ENCODE peak calls at places on chromosomes 1 and 21, in five cellular contexts. One of them, this sample, is unnamed.

GRCh38 chr1:153598309-153599172 is 14.4 kb downstream of the S100A16 start:
- DNase-seq in foreskin fibroblast: peak; percentile 90
- DNase-seq in GM13977: peak; percentile 89
- DNase-seq in ovary: no peak
- DNase-seq in psoas muscle: no peak
- DNase-seq in this sample: no peak

GRCh38 chr21:46500224-46500861 is 41.7 kb downstream of the DIP2A start:
- DNase-seq in foreskin fibroblast: peak; percentile 14
- DNase-seq in GM13977: peak; percentile 57
- DNase-seq in ovary: no peak
- DNase-seq in psoas muscle: no peak
- DNase-seq in this sample: no peak

GRCh38 chr1:4203501-4203900 is 303.4 kb upstream of the C1orf174 start:
- DNase-seq in foreskin fibroblast: no peak
- DNase-seq in GM13977: no peak
- DNase-seq in ovary: no peak
- DNase-seq in psoas muscle: no peak
- DNase-seq in this sample: peak; percentile 28

GRCh38 chr1:177646757-177647730 is 322.8 kb downstream of the SEC16B start:
- DNase-seq in foreskin fibroblast: no peak
- DNase-seq in GM13977: no peak
- DNase-seq in ovary: no peak
- DNase-seq in psoas muscle: no peak
- DNase-seq in this sample: no peak

GRCh38 chr1:210358511-210359148 is 29.9 kb downstream of the HHAT start:
- DNase-seq in foreskin fibroblast: no peak
- DNase-seq in GM13977: no peak
- DNase-seq in ovary: no peak
- DNase-seq in psoas muscle: no peak
- DNase-seq in this sample: no peak

GRCh38 chr21:32351428-32351827 is 41.4 kb downstream of the URB1 start:
- DNase-seq in foreskin fibroblast: no peak
- DNase-seq in GM13977: peak; percentile 31
- DNase-seq in ovary: no peak
- DNase-seq in psoas muscle: no peak
- DNase-seq in this sample: no peak

GRCh38 chr1:229895605-229896004 is 171.4 kb upstream of the GALNT2 start:
- DNase-seq in foreskin fibroblast: no peak
- DNase-seq in GM13977: no peak
- DNase-seq in ovary: no peak
- DNase-seq in psoas muscle: no peak
- DNase-seq in this sample: no peak

GRCh38 chr1:11302366-11302765 is 29.4 kb downstream of the UBIAD1 start:
- DNase-seq in foreskin fibroblast: no peak
- DNase-seq in GM13977: no peak
- DNase-seq in ovary: no peak
- DNase-seq in psoas muscle: no peak
- DNase-seq in this sample: no peak

GRCh38 chr1:39866767-39867166 is 16.5 kb downstream of the TRIT1 start:
- DNase-seq in foreskin fibroblast: peak; percentile 86
- DNase-seq in GM13977: no peak
- DNase-seq in ovary: no peak
- DNase-seq in psoas muscle: no peak
- DNase-seq in this sample: no peak

GRCh38 chr1:61872206-61872605 is 129.9 kb downstream of the PATJ start:
- DNase-seq in foreskin fibroblast: no peak
- DNase-seq in GM13977: no peak
- DNase-seq in ovary: no peak
- DNase-seq in psoas muscle: no peak
- DNase-seq in this sample: no peak

DNA sequence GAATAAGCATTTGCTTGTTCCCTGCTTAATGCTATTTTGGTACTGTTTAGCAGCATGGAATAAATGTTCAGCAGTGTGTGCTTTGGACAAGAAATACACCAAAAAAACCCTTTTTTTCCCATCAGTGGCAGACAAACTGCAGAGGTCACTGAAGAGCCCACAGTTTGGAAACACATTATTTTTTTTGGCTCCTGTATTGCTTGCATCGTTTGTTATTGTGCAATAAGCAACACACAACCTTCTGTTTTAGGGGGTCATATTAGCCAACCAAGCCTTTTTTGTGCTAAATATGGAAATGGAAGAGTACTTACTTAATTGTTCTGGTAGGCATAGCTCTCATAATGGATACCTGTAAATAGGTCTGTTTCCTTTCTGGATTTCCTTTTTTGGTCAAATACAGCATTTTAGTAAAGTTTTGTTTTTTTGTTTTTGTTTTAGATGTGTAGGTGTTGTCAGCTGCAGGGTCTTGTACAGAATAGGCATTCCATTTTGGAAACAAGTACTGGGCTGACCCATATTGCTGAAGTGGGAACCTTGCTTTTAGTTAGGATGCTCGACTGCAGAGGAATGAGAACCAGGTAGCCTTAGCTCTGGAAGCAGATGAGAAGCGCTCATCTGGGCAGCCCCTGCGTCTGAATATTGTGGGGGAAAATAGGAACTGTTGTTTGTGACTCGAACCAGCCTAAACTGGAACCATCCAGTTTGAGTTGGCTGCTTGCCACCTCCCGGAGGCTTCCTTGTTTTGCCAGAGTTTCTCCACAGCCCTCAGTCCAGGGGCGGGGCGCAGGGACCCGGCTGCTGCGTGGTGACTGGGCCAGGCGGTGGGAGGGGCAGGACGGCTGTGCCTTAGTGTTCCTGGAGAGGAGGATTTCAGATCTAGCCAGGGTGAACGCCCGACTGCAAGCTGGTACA is 38.5 kb downstream of the SPEN start:
- DNase-seq in foreskin fibroblast: peak; percentile 98
- DNase-seq in GM13977: no peak
- DNase-seq in ovary: peak; percentile 99
- DNase-seq in psoas muscle: peak; percentile 98
- DNase-seq in this sample: peak; percentile 100
- TF ChIP-seq CTCF in foreskin fibroblast: peak; percentile 26
- TF ChIP-seq CTCF in GM13977: no peak
- TF ChIP-seq CTCF in ovary: peak; percentile 53
- TF ChIP-seq CTCF in psoas muscle: no peak
- TF ChIP-seq CTCF in this sample: no peak

GRCh38 chr1:93723101-93723500 is 41.5 kb upstream of the BCAR3 start:
- DNase-seq in foreskin fibroblast: peak; percentile 42
- DNase-seq in GM13977: no peak
- DNase-seq in ovary: no peak
- DNase-seq in psoas muscle: no peak
- DNase-seq in this sample: no peak

GRCh38 chr1:93723733-93724270 is 42.2 kb upstream of the BCAR3 start:
- DNase-seq in foreskin fibroblast: no peak
- DNase-seq in GM13977: no peak
- DNase-seq in ovary: no peak
- DNase-seq in psoas muscle: no peak
- DNase-seq in this sample: no peak

GRCh38 chr1:93717639-93718038 is 36.0 kb upstream of the BCAR3 start:
- DNase-seq in foreskin fibroblast: no peak
- DNase-seq in GM13977: no peak
- DNase-seq in ovary: no peak
- DNase-seq in psoas muscle: no peak
- DNase-seq in this sample: no peak

GRCh38 chr1:93720931-93721614 is 39.4 kb upstream of the BCAR3 start:
- DNase-seq in foreskin fibroblast: no peak
- DNase-seq in GM13977: no peak
- DNase-seq in ovary: no peak
- DNase-seq in psoas muscle: no peak
- DNase-seq in this sample: no peak

GRCh38 chr1:93722081-93723031 is 40.7 kb upstream of the BCAR3 start:
- DNase-seq in foreskin fibroblast: no peak
- DNase-seq in GM13977: no peak
- DNase-seq in ovary: no peak
- DNase-seq in psoas muscle: no peak
- DNase-seq in this sample: no peak
- TF ChIP-seq CTCF in foreskin fibroblast: no peak
- TF ChIP-seq CTCF in GM13977: no peak
- TF ChIP-seq CTCF in ovary: no peak
- TF ChIP-seq CTCF in psoas muscle: no peak
- TF ChIP-seq CTCF in this sample: no peak

GRCh38 chr1:206739411-206740076 is 31.0 kb upstream of the IL19 start:
- DNase-seq in foreskin fibroblast: peak; percentile 45
- DNase-seq in GM13977: peak; percentile 84
- DNase-seq in ovary: no peak
- DNase-seq in psoas muscle: no peak
- DNase-seq in this sample: no peak

GRCh38 chr1:206736878-206737728 is 33.5 kb upstream of the IL19 start:
- DNase-seq in foreskin fibroblast: no peak
- DNase-seq in GM13977: no peak
- DNase-seq in ovary: no peak
- DNase-seq in psoas muscle: no peak
- DNase-seq in this sample: no peak

GRCh38 chr1:206741142-206741701 is 29.4 kb upstream of the IL19 start:
- DNase-seq in foreskin fibroblast: no peak
- DNase-seq in GM13977: peak; percentile 17
- DNase-seq in ovary: no peak
- DNase-seq in psoas muscle: no peak
- DNase-seq in this sample: no peak

GRCh38 chr1:206737729-206738222 is 32.8 kb upstream of the IL19 start:
- DNase-seq in foreskin fibroblast: no peak
- DNase-seq in GM13977: peak; percentile 20
- DNase-seq in ovary: no peak
- DNase-seq in psoas muscle: no peak
- DNase-seq in this sample: no peak

DNA sequence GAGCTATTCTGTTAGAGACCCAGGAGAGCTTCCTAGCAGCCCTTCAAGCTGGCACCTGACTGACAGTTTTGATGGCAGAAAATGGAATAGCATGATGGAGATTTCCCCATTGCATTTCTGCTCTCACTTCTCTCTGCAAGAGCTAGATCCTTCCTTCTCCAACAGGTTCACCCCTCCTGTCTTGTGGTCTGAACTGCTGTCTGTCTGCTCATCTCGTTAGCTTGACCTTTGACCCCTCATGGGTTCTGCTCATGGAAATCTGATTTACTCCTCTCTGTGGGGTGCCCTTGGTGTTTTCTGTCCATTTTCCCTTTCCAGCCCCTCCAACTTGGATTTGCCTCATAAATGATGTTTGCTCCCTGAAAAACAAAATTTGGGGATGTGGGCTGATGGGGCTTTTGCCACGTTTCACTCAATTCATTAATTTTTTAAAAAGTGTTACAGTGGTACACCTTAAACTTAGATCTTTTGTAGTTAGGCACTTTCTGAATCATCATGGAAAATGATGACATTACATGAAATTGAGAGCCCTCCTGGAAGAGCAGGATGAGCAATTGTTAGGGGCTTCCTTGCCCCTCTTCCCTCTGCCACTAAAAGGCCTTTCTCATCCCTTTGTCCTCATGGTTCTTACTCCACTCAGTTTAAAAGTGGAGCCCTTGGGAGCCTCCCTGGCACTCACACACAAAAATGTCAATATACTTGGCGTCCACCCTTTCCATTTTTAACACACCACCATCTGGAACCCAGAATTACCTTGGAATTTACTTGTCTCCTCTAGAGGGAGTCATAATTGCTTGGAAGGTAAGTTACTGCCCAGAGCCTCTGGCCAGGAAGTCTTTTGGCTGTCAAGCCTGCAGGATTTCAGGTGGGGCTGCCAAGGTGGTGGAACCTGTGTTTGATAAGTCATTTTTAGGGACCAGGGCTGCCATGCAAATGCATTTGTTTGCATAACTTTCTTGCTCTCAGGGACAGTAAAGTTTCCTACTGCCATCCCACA is 31.9 kb upstream of the IL19 start:
- DNase-seq in foreskin fibroblast: peak; percentile 56
- DNase-seq in GM13977: peak; percentile 31
- DNase-seq in ovary: no peak
- DNase-seq in psoas muscle: no peak
- DNase-seq in this sample: no peak
- TF ChIP-seq CTCF in foreskin fibroblast: peak; percentile 48
- TF ChIP-seq CTCF in GM13977: peak; percentile 34
- TF ChIP-seq CTCF in ovary: no peak
- TF ChIP-seq CTCF in psoas muscle: no peak
- TF ChIP-seq CTCF in this sample: no peak

GRCh38 chr1:23553206-23553895 is 6.0 kb downstream of the ID3 start:
- DNase-seq in foreskin fibroblast: peak; percentile 34
- DNase-seq in GM13977: no peak
- DNase-seq in ovary: no peak
- DNase-seq in psoas muscle: no peak
- DNase-seq in this sample: no peak

GRCh38 chr1:23553896-23554480 is 5.3 kb downstream of the ID3 start:
- DNase-seq in foreskin fibroblast: no peak
- DNase-seq in GM13977: no peak
- DNase-seq in ovary: peak; percentile 73
- DNase-seq in psoas muscle: no peak
- DNase-seq in this sample: no peak

GRCh38 chr1:23555949-23556640 is 3.2 kb downstream of the ID3 start:
- DNase-seq in foreskin fibroblast: peak; percentile 74
- DNase-seq in GM13977: no peak
- DNase-seq in ovary: peak; percentile 54
- DNase-seq in psoas muscle: no peak
- DNase-seq in this sample: peak; percentile 83

GRCh38 chr1:23555225-23555801 is 4.0 kb downstream of the ID3 start:
- DNase-seq in foreskin fibroblast: peak; percentile 44
- DNase-seq in GM13977: no peak
- DNase-seq in ovary: peak; percentile 47
- DNase-seq in psoas muscle: peak; percentile 59
- DNase-seq in this sample: no peak

DNA sequence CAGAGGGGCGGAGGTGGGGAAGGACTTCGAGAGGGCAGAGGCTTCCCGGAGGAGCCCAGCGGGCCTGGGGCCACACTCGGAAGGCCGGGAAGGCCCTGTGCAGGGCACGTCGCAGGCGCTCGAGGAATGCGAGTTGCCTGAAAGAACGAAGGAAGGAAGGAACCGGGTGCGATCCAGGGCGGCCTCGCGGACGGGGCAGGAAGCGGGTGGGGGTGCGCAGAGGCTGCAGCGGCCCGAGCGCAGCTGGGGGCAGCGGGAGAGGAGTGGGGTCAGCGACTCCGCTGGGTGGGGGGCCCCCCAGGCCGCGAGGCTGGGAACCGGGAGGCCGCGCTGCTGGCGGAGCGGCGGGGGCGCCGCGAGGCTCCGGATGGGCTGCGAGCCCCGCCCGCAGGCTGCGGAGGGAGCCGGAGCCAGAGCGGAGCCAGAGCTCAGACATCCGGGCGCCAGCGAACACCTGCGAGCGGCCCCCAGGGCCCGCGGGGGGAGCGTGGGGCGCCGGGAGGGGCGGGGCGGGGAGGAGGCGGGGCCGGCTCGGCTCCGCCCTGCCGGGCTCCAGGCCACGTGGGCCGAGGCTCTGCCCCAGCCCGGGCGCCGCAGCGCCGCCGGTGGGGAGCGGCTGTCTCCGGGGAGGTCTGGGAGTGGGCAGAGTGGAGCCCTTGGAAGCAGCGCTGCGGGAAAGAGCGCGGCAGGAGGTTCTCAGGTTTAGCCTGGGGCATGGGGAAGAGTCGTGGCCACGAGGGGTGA is 4.6 kb downstream of the ID3 start:
- DNase-seq in foreskin fibroblast: peak; percentile 92
- DNase-seq in GM13977: peak; percentile 94
- DNase-seq in ovary: peak; percentile 90
- DNase-seq in psoas muscle: peak; percentile 90
- DNase-seq in this sample: peak; percentile 94
- TF ChIP-seq CTCF in foreskin fibroblast: peak; percentile 4
- TF ChIP-seq CTCF in GM13977: peak; percentile 52
- TF ChIP-seq CTCF in ovary: peak; percentile 28
- TF ChIP-seq CTCF in psoas muscle: peak; percentile 39
- TF ChIP-seq CTCF in this sample: no peak